ENCODE peak calls at places on chromosomes 16 and 17, in four cellular contexts. F is A549, A is H1, H is HepG2. E is an unnamed sample.

GRCh38 chr16:990516-991291 is 9.1 kb downstream of the SOX8 start:
- DNase-seq in F (no peak), H (no peak), A (no peak), E (no peak)

GRCh38 chr16:23134274-23134673 is 15.0 kb downstream of the USP31 start:
- DNase-seq in H (peak), A (no peak), F (no peak), E (peak)

GRCh38 chr17:70181376-70181775 is 12.0 kb downstream of the KCNJ2 start:
- DNase-seq in A (no peak), F (no peak), H (no peak), E (no peak)

GRCh38 chr17:51833045-51833444 is 325.5 kb downstream of the CA10 start:
- DNase-seq in A (no peak), F (no peak), H (no peak), E (no peak)

GRCh38 chr16:69564845-69565610 is 738 bp upstream of the NFAT5 start:
- DNase-seq in F (no peak), A (no peak), H (no peak), E (no peak)

GRCh38 chr17:55533611-55534010 is 22.4 kb upstream of the SMIM36 start:
- DNase-seq in F (no peak), A (no peak), H (no peak), E (no peak)

GRCh38 chr16:57213462-57213861 is 27.3 kb downstream of the RSPRY1 start:
- DNase-seq in F (no peak), H (no peak), A (no peak), E (no peak)

GRCh38 chr17:7774037-7774659 is 56.6 kb downstream of the DNAH2 start:
- DNase-seq in H (peak), A (no peak), F (peak), E (peak)

GRCh38 chr16:77414752-77415231 is 20.0 kb downstream of the ADAMTS18 start:
- DNase-seq in A (no peak), F (peak), H (no peak), E (no peak)

GRCh38 chr16:10579965-10580918 is at the start of gene EMP2:
- DNase-seq in F (peak), H (peak), A (peak), E (peak)
- TF ChIP-seq CTCF in F (peak), H (peak), A (peak), E (peak)

GRCh38 chr17:62780273-62780672 is 27.8 kb downstream of the MARCHF10 start:
- DNase-seq in H (no peak), A (no peak), F (no peak), E (no peak)
- TF ChIP-seq RNF2 in H (no peak), A (no peak), F (no peak), E (no peak)

GRCh38 chr17:22703786-22704441 is 1011.6 kb downstream of the KCNJ18 start:
- DNase-seq in A (no peak), F (peak), H (no peak), E (peak)
- TF ChIP-seq CTCF in A (peak), F (peak), H (peak), E (peak)

GRCh38 chr16:12311887-12312286 is 335.4 kb downstream of the SNX29 start:
- DNase-seq in H (no peak), F (no peak), A (no peak), E (no peak)
- TF ChIP-seq RNF2 in H (no peak), F (no peak), A (no peak), E (no peak)

DNA sequence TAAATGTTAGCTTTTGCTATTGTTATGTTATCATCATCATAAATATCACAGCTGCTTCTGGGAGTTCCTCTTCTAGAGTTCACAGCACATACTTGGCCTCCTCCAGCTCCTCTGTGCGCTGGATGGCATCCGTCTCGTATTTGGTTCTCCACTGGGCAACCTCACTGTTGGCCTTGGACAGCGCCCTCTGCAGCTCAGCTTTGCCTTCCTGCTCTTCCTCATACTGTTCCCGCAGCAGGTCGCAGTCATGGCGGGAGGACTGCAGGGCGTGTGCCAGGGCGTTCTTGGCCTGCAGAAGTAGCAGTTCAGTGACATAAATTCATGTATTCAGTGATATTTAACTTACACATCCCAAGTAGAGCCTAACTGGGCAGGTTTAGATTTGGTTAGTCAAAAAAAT is 23.4 kb downstream of the MYH8 start:
- DNase-seq in A (peak), H (no peak), F (no peak), E (no peak)
- TF ChIP-seq CTCF in A (peak), H (no peak), F (no peak), E (peak)

GRCh38 chr16:8925455-8925854 is 38.3 kb downstream of the USP7 start:
- DNase-seq in F (no peak), A (no peak), H (no peak), E (no peak)

GRCh38 chr16:8920676-8921625 is 38.8 kb downstream of the LITAFD start:
- DNase-seq in H (no peak), F (no peak), A (no peak), E (no peak)

GRCh38 chr16:8924214-8924613 is 39.5 kb downstream of the USP7 start:
- DNase-seq in F (no peak), A (no peak), H (no peak), E (no peak)

GRCh38 chr16:8921626-8921984 is 39.5 kb downstream of the LITAFD start:
- DNase-seq in A (no peak), H (no peak), F (no peak), E (no peak)

GRCh38 chr16:8923199-8923598 is 40.5 kb downstream of the USP7 start:
- DNase-seq in H (no peak), F (no peak), A (no peak), E (no peak)
- TF ChIP-seq RNF2 in H (no peak), F (no peak), A (no peak), E (no peak)

DNA sequence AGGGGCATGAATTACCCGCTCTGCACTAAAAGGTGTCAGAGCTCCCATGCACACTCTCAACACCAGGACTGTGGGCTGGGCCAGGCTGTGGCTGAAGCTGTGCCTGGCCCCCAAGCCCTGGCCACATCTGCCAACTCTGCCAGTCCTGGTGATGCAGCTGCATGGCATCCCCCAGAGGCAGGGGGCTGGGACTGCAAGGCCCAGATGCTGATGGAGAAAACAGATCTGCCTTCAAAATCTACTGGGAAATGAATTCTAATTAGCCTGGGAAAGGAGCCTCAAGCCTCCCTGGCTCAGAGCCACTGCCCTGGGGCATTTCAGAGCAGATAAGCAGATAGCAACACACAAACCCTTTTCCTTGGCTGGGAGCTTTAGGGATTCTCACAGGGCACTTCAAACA is 3.4 kb downstream of the CHST6 start:
- DNase-seq in A (no peak), F (peak), H (no peak), E (no peak)
- TF ChIP-seq CTCF in A (peak), F (no peak), H (no peak), E (no peak)

E was measured in K562.